ENCODE peak calls at places on chromosome 9, in four cellular contexts. One of them, this sample, is unnamed.
A peak's percentile ranks its signal among the peaks of the same experiment; 100 is the strongest.

GRCh38 chr9:121350993-121351561 is 19.0 kb downstream of the STOM start:
- DNase-seq in K562: peak; percentile 72
- DNase-seq in HepG2: no peak
- DNase-seq in GM12878: no peak
- DNase-seq in this sample: peak; percentile 38

GRCh38 chr9:15824310-15824709 is 271.5 kb downstream of the CCDC171 start:
- DNase-seq in K562: no peak
- DNase-seq in GM12878: no peak
- DNase-seq in HepG2: peak; percentile 28
- DNase-seq in this sample: peak; percentile 48

GRCh38 chr9:127258884-127259471 is 5.6 kb upstream of the GARNL3 start:
- DNase-seq in GM12878: no peak
- DNase-seq in K562: no peak
- DNase-seq in HepG2: no peak
- DNase-seq in this sample: no peak

GRCh38 chr9:121783523-121784507 is 132.4 kb downstream of the DAB2IP start:
- DNase-seq in GM12878: no peak
- DNase-seq in HepG2: no peak
- DNase-seq in K562: no peak
- DNase-seq in this sample: no peak

GRCh38 chr9:105171589-105171988 is 72.9 kb upstream of the SLC44A1 start:
- DNase-seq in HepG2: no peak
- DNase-seq in K562: no peak
- DNase-seq in GM12878: no peak
- DNase-seq in this sample: no peak

GRCh38 chr9:116377179-116377790 is 223.7 kb downstream of the PAPPA start:
- DNase-seq in HepG2: no peak
- DNase-seq in GM12878: no peak
- DNase-seq in K562: no peak
- DNase-seq in this sample: peak; percentile 57

GRCh38 chr9:137376386-137376785 is 46.6 kb downstream of the EXD3 start:
- DNase-seq in HepG2: no peak
- DNase-seq in K562: no peak
- DNase-seq in GM12878: no peak
- DNase-seq in this sample: no peak

GRCh38 chr9:2351324-2351723 is 270.3 kb upstream of the VLDLR start:
- DNase-seq in K562: no peak
- DNase-seq in GM12878: no peak
- DNase-seq in HepG2: no peak
- DNase-seq in this sample: no peak

GRCh38 chr9:124559871-124560270 is 52.7 kb upstream of the NR5A1 start:
- DNase-seq in GM12878: no peak
- DNase-seq in K562: no peak
- DNase-seq in HepG2: no peak
- DNase-seq in this sample: no peak

GRCh38 chr9:127181595-127182190 is 59.3 kb upstream of the ANGPTL2 start:
- DNase-seq in HepG2: no peak
- DNase-seq in K562: no peak
- DNase-seq in GM12878: no peak
- DNase-seq in this sample: no peak

GRCh38 chr9:116482740-116483139 is 204.4 kb upstream of the TRIM32 start:
- DNase-seq in HepG2: no peak
- DNase-seq in GM12878: no peak
- DNase-seq in K562: no peak
- DNase-seq in this sample: no peak

GRCh38 chr9:126451316-126451885 is 124.8 kb downstream of the MVB12B start:
- DNase-seq in K562: no peak
- DNase-seq in GM12878: no peak
- DNase-seq in HepG2: no peak
- DNase-seq in this sample: no peak

GRCh38 chr9:14797442-14797841 is 74.9 kb upstream of the CER1 start:
- DNase-seq in HepG2: no peak
- DNase-seq in GM12878: no peak
- DNase-seq in K562: no peak
- DNase-seq in this sample: no peak

GRCh38 chr9:100099722-100100042 is 639 bp downstream of the INVS start:
- DNase-seq in K562: peak; percentile 41
- DNase-seq in HepG2: peak; percentile 35
- DNase-seq in GM12878: no peak
- DNase-seq in this sample: peak; percentile 12

GRCh38 chr9:137053944-137054931 is at the start of gene ENTPD2:
- DNase-seq in HepG2: peak; percentile 35
- DNase-seq in GM12878: no peak
- DNase-seq in K562: peak; percentile 72
- DNase-seq in this sample: no peak

GRCh38 chr9:21989440-21990189 is 4.6 kb downstream of the CDKN2A start:
- DNase-seq in GM12878: no peak
- DNase-seq in K562: no peak
- DNase-seq in HepG2: no peak
- DNase-seq in this sample: no peak
- TF ChIP-seq EZH2 in GM12878: no peak
- TF ChIP-seq EZH2 in K562: no peak
- TF ChIP-seq EZH2 in HepG2: no peak
- TF ChIP-seq EZH2 in this sample: no peak

GRCh38 chr9:107312651-107313050 is 29.6 kb downstream of the RAD23B start:
- DNase-seq in HepG2: no peak
- DNase-seq in GM12878: no peak
- DNase-seq in K562: no peak
- DNase-seq in this sample: no peak
- TF ChIP-seq SIN3A in HepG2: no peak
- TF ChIP-seq SIN3A in GM12878: no peak
- TF ChIP-seq SIN3A in K562: no peak
- TF ChIP-seq SIN3A in this sample: no peak

GRCh38 chr9:93963969-93964368 is 8.8 kb upstream of the BARX1 start:
- DNase-seq in GM12878: no peak
- DNase-seq in K562: peak; percentile 16
- DNase-seq in HepG2: no peak
- DNase-seq in this sample: no peak

GRCh38 chr9:93960971-93961841 is 6.1 kb upstream of the BARX1 start:
- DNase-seq in K562: no peak
- DNase-seq in HepG2: no peak
- DNase-seq in GM12878: no peak
- DNase-seq in this sample: no peak

GRCh38 chr9:93962041-93962440 is 6.9 kb upstream of the BARX1 start:
- DNase-seq in K562: no peak
- DNase-seq in HepG2: no peak
- DNase-seq in GM12878: no peak
- DNase-seq in this sample: no peak

GRCh38 chr9:93964685-93965084 is 9.5 kb upstream of the BARX1 start:
- DNase-seq in GM12878: no peak
- DNase-seq in K562: no peak
- DNase-seq in HepG2: no peak
- DNase-seq in this sample: no peak

GRCh38 chr9:93962561-93963440 is 7.6 kb upstream of the BARX1 start:
- DNase-seq in K562: peak; percentile 91
- DNase-seq in GM12878: peak; percentile 11
- DNase-seq in HepG2: peak; percentile 66
- DNase-seq in this sample: peak; percentile 70
- TF ChIP-seq EZH2 in K562: no peak
- TF ChIP-seq EZH2 in GM12878: no peak
- TF ChIP-seq EZH2 in HepG2: no peak
- TF ChIP-seq EZH2 in this sample: no peak

GRCh38 chr9:109816490-109816889 is 36.5 kb downstream of the PALM2AKAP2 start:
- DNase-seq in GM12878: no peak
- DNase-seq in HepG2: peak; percentile 86
- DNase-seq in K562: peak; percentile 3
- DNase-seq in this sample: peak; percentile 26
- TF ChIP-seq SIN3A in GM12878: no peak
- TF ChIP-seq SIN3A in HepG2: no peak
- TF ChIP-seq SIN3A in K562: no peak
- TF ChIP-seq SIN3A in this sample: no peak

DNA sequence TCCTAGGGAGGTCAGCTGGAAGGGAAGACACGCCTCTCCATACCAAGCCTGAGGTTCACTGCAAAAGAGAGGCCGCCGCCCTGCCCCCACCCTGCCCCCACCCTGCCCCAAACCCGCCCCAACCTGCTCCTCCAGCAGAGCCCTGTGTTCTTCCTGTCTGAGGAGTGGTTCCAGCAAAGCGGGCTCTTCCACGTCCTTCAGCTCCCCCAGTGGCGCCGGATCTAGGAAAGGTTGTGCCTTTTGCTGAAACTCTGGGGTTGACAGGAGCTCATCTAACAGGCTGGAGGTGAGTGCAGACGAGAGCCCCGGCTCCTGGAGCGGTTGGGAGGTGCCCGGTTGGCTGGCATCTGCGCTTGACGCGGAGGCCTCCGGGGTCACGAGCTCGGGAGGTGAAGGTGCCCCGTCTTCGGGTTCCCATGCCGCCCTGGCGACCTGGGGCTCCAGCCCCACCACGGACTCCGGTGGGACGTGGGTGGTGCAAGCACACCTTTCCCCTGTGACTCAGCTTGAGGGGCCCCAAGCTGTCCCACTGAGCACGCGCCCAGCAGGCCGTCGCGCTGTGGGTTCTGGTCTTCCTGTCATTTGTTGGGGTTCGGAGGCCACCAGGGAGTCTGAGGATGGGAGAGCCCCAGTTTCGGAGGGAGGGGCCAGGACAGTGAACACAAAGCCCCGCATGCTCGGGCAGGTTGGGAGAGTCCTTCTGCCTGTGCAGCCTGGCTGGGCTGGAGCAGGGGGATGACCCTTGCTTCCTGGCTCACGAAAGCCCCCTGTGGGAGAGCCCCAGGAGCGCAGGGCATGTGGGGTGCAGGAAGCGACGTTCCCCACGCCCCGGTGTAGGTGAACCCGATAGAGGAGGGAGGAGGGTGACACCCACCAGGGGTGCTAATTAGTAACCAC is 1467.1 kb downstream of the FOXD4L5 start:
- DNase-seq in GM12878: peak; percentile 75
- DNase-seq in HepG2: peak; percentile 10
- DNase-seq in K562: no peak
- DNase-seq in this sample: no peak
- TF ChIP-seq EZH2 in GM12878: no peak
- TF ChIP-seq EZH2 in HepG2: no peak
- TF ChIP-seq EZH2 in K562: no peak
- TF ChIP-seq EZH2 in this sample: no peak

DNA sequence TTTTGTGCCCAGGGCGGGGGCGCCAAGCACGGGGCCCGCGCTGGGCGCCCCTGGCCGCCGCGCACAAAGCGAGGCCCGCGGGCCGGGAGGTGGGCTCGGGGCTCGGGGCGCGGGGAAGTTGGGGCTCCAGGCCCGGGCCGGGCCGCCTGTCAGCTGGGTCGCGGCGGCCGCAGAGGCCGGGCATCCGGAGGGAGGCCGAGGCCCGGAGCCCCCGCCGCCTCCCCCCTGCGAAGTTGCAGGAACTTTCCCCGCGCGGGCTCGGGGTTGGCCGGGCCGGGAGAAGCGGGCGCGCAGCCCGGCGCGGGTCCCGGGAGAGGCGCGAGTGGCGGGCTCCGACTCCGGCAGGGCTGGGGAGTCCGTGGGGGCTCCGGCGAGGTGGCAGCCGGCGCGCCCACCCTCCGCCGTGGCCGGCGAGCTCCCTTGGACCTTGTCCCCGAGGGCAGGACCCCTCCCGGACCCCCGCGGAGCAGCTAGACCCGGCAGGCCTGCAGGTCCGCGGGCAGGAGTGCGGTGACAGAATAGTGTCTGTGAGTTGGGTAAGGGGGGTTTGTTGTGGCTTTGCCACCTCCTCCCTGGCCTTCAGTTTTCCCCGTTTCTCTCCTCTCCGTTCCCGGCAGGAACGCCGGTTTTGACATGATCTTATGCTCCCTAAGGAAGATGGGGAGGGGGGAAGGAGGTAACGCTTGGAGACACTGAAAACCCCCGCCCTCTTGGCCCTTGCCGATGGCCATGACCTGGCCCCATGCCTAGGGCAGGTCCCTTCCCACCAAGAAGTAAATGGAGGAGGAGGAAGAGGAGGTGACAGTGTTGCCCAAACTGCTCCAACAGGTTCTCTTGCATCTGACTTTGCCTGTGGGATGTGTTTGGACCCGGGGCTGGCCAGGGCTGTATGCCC is 908 bp downstream of the PHF2 start:
- DNase-seq in HepG2: no peak
- DNase-seq in K562: no peak
- DNase-seq in GM12878: no peak
- DNase-seq in this sample: no peak
- TF ChIP-seq SIN3A in HepG2: no peak
- TF ChIP-seq SIN3A in K562: no peak
- TF ChIP-seq SIN3A in GM12878: no peak
- TF ChIP-seq SIN3A in this sample: no peak

DNA sequence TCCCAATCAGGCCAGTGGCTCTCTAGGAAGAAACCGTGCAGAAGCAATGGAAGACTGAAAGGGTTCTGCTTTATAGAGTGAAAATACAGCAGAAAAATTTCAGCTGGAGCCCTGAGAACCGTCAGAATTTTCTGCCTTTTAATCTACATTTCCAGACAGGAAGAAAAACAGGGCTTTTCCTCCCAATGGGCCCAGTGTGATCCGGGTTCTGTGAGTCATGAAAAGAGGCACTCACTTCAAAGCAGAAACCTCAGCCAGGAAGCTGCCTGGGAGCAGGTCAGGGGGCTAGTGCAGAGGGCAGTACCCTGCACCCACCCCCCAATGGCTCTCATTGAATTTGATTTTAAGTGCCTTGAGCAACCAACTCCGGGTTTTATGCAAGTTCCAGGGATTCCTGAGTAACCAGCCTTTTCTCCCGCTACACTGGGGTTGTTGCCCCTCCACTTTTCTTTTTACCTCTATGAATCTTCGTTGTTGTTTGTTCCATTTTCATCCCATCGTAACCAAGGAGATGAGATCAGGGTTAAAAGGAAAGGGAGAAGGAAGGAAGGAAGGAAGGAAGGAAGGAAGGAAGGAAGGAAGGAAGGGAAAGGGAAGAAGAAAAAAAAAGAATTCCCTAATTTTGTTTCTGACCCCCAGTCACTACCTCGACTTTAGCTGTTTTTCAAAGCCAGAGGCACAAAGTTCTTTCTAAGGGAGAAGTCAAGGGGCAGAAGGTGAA is 1.3 kb downstream of the BARHL1 start:
- DNase-seq in K562: no peak
- DNase-seq in HepG2: no peak
- DNase-seq in GM12878: no peak
- DNase-seq in this sample: no peak
- TF ChIP-seq EZH2 in K562: no peak
- TF ChIP-seq EZH2 in HepG2: no peak
- TF ChIP-seq EZH2 in GM12878: no peak
- TF ChIP-seq EZH2 in this sample: no peak

GRCh38 chr9:36686471-36686870 is 113.8 kb downstream of the MELK start:
- DNase-seq in GM12878: no peak
- DNase-seq in HepG2: no peak
- DNase-seq in K562: no peak
- DNase-seq in this sample: no peak

DNA sequence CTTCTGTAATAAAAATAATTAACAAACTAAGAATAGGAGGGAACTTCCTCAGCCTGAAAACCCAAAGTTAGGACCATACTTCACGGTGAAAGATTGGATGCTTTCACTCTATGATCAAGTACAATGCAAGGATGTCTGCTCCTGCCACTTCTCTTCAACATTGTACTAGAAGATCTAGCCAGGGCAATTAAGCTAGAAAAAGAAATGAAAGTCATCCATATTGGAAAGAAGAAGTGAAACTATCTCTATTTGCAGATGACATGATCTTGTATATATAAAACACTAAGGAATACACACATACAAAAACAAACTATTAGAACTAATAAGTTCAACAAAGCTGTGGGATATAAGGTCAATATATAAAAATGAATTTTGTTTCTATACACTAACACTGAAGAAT is 118.1 kb downstream of the MELK start:
- DNase-seq in HepG2: no peak
- DNase-seq in K562: no peak
- DNase-seq in GM12878: no peak
- DNase-seq in this sample: no peak
- TF ChIP-seq SIN3A in HepG2: no peak
- TF ChIP-seq SIN3A in K562: no peak
- TF ChIP-seq SIN3A in GM12878: no peak
- TF ChIP-seq SIN3A in this sample: no peak